ENCODE peak calls at places on chromosomes 2 and 18, in six cellular contexts. A, G, Y, B, U and X are unnamed samples.

GRCh38 chr2:10064932-10065682 is 15.1 kb downstream of the CYS1 start:
- DNase-seq in G (no peak), B (no peak), U (peak), A (no peak), Y (no peak), X (no peak)

GRCh38 chr2:234814366-234814765 is 137.5 kb upstream of the SH3BP4 start:
- DNase-seq in U (no peak), G (no peak), A (no peak), Y (no peak), B (no peak), X (no peak)

GRCh38 chr18:47736376-47737140 is 193.9 kb downstream of the SMAD2 start:
- DNase-seq in G (no peak), A (no peak), B (no peak), U (no peak), Y (no peak), X (no peak)

GRCh38 chr2:202494300-202494699 is 118.2 kb downstream of the BMPR2 start:
- DNase-seq in U (no peak), B (no peak), G (no peak), A (no peak), Y (no peak), X (no peak)

GRCh38 chr2:207513577-207514257 is 16.0 kb upstream of the CREB1 start:
- DNase-seq in G (no peak), B (no peak), U (no peak), A (no peak), Y (no peak), X (no peak)

GRCh38 chr2:144501118-144501517 is 18.8 kb downstream of the ZEB2 start:
- DNase-seq in A (no peak), U (no peak), B (no peak), G (no peak), Y (no peak), X (no peak)

GRCh38 chr2:234211797-234212196 is 161.3 kb downstream of the SPP2 start:
- DNase-seq in U (no peak), G (no peak), B (no peak), Y (no peak), A (no peak), X (no peak)

GRCh38 chr2:71693286-71694270 is 240.2 kb downstream of the DYSF start:
- DNase-seq in G (no peak), B (peak), A (no peak), Y (no peak), U (peak), X (no peak)

GRCh38 chr2:184030978-184031377 is 567.4 kb upstream of the ZNF804A start:
- DNase-seq in A (no peak), Y (no peak), B (no peak), U (no peak), G (no peak), X (no peak)

GRCh38 chr2:204353823-204354222 is 191.5 kb upstream of the PARD3B start:
- DNase-seq in Y (no peak), G (no peak), U (no peak), A (no peak), B (no peak), X (no peak)

GRCh38 chr2:124027182-124027581 is 2.1 kb downstream of the CNTNAP5 start:
- DNase-seq in G (no peak), A (peak), Y (peak), U (no peak), B (no peak), X (no peak)

GRCh38 chr18:43846302-43846701 is 569.0 kb upstream of the SYT4 start:
- DNase-seq in G (no peak), A (no peak), B (no peak), Y (no peak), U (no peak), X (no peak)
- H3K4me3 ChIP-seq in G (no peak), A (no peak), B (no peak), Y (no peak), U (no peak), X (no peak)

GRCh38 chr2:42102606-42103450 is 55.0 kb downstream of the PKDCC start:
- DNase-seq in B (peak), U (peak), Y (peak), A (peak), G (peak), X (peak)
- H3K4me3 ChIP-seq in B (peak), U (no peak), Y (peak), A (no peak), G (no peak), X (no peak)

GRCh38 chr2:42640261-42640660 is 71.8 kb downstream of the MTA3 start:
- DNase-seq in U (no peak), B (no peak), Y (no peak), A (no peak), G (no peak), X (no peak)

GRCh38 chr2:42639340-42640077 is 71.1 kb downstream of the MTA3 start:
- DNase-seq in U (no peak), B (no peak), Y (no peak), G (no peak), A (no peak), X (no peak)

GRCh38 chr2:42636956-42637355 is 68.5 kb downstream of the MTA3 start:
- DNase-seq in Y (no peak), B (no peak), U (no peak), A (no peak), G (no peak), X (no peak)

DNA sequence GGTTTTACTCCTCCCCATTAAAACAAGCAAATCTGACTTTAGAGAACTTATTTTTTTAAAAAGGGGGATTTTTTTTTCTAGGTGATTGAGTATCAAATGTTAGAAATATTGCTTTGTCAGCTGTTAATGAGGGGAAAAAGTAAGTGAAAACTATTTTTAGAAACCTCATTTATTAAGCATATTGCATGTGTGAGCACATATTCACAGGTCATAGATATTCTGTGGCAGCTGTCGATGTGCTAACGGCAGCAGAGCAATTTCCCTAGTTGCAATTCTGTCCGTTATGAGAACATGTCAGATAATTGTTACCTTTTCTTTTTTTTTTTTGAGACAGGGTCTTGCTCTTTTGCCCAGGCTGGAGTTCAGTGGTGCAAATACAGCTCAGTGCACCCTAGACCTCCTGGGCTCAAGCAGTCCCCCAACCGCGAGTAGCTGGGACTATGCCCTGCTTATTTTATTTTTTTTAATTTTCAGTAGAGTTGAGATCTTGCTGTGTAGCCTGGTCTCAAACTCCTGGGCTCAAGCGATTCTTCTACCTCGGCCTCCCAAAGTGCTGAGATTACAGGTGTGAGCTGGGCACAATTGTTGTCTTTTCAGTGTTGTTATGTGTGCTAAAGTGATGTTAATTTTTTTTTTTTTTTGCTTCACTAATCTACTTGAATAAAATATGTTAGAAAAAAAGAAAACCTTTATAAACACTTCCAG is 69.8 kb downstream of the MTA3 start:
- DNase-seq in B (no peak), Y (no peak), U (no peak), A (no peak), G (no peak), X (no peak)
- H3K4me3 ChIP-seq in B (no peak), Y (no peak), U (no peak), A (no peak), G (no peak), X (no peak)

DNA sequence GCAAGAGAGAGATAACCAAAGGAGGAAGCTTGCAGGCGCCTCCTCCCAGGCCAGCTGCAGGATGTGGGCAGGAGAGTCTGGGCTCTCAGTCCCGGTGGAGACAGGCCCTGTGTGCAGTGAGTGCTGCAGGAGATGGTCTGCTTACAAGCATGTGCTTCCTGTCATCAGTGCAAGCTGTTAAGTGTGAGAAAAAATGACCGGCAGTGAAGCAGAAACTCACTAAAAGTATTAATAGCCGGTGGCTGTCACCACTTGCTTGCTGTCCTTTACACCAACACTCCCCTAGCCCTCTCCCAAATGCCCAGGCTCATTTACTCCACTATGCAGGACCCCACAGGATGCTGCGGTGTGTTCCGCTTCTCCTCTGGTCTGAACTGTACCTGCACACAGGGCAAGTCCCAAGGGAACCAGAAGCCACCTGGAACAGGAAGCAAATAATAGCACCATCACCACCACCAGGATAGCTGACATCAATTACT is 435.6 kb upstream of the HS6ST1 start:
- DNase-seq in A (no peak), G (no peak), B (no peak), Y (peak), U (no peak), X (no peak)
- H3K4me3 ChIP-seq in A (no peak), G (no peak), B (no peak), Y (no peak), U (no peak), X (no peak)

GRCh38 chr2:228180126-228181097 is 1.1 kb downstream of the SPHKAP start:
- DNase-seq in G (no peak), U (no peak), Y (no peak), B (no peak), A (no peak), X (no peak)
- H3K4me3 ChIP-seq in G (no peak), U (no peak), Y (no peak), B (no peak), A (no peak), X (no peak)

DNA sequence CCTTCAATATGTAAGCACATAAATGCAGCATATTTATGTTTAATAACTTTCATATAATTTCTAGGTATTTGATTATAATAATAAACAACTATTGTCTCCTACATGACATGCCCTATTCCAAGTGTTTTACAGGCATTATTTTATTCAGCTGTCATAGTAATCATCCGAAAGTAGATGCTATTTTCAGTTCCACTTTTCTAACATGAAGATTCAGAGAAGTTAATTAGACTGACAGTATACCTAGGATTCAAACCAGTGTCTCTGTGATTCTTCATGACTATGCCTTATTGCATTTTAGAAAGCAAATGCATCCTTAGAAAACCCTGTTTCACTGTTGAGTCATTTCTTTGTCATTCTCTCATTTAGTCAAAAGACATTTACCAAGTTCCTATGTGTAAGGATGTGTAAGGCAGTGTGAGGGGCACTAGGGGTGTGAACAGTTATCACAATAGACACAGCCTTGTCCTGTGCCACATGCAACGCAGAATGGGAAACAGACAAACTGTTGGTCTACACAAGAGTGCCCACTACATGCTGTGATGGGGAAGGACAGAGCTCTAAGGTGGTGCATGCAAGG is 79.8 kb downstream of the DTNA start:
- DNase-seq in A (no peak), U (no peak), Y (no peak), G (no peak), B (no peak), X (no peak)
- H3K4me3 ChIP-seq in A (no peak), U (no peak), Y (no peak), G (no peak), B (no peak), X (no peak)

DNA sequence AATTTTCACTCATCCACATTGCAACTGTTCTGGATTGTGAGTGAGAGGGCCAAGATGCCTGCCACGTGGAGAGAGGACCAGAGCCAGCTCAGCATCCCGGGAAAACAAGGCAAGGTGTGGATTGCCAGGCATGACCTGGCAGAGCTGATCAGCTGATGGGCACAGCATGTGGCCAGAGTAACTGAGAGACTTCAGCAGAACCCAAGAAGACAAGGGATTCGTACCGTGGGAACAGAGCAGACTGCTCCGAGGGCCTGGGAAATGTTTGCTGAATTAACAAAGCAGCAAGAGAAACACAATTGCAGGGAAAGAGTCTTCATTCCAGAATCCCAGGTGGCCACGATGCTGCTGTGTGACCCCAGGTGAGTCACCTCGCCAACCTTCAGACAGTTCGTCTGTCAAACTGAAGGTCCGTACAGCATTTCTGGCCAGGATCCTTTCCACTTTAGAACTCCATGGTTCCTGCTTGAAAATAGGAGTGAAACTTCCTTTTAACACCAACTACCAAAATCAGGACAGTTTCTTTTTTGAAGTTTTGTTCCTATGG is 26.3 kb upstream of the POMC start:
- DNase-seq in B (no peak), Y (no peak), U (no peak), A (peak), G (peak), X (no peak)
- H3K4me3 ChIP-seq in B (no peak), Y (no peak), U (no peak), A (no peak), G (no peak), X (no peak)

GRCh38 chr18:2846638-2847340 is at the start of gene EMILIN2:
- DNase-seq in B (peak), G (peak), U (peak), A (peak), Y (peak), X (peak)

GRCh38 chr18:2848879-2849254 is 2.1 kb downstream of the EMILIN2 start:
- DNase-seq in A (no peak), Y (no peak), B (no peak), U (no peak), G (no peak), X (no peak)

GRCh38 chr18:2847341-2848144 is 737 bp downstream of the EMILIN2 start:
- DNase-seq in B (peak), A (no peak), U (peak), Y (peak), G (no peak), X (no peak)

GRCh38 chr18:2846241-2846637 is 567 bp upstream of the EMILIN2 start:
- DNase-seq in G (no peak), Y (peak), U (no peak), B (peak), A (no peak), X (peak)

DNA sequence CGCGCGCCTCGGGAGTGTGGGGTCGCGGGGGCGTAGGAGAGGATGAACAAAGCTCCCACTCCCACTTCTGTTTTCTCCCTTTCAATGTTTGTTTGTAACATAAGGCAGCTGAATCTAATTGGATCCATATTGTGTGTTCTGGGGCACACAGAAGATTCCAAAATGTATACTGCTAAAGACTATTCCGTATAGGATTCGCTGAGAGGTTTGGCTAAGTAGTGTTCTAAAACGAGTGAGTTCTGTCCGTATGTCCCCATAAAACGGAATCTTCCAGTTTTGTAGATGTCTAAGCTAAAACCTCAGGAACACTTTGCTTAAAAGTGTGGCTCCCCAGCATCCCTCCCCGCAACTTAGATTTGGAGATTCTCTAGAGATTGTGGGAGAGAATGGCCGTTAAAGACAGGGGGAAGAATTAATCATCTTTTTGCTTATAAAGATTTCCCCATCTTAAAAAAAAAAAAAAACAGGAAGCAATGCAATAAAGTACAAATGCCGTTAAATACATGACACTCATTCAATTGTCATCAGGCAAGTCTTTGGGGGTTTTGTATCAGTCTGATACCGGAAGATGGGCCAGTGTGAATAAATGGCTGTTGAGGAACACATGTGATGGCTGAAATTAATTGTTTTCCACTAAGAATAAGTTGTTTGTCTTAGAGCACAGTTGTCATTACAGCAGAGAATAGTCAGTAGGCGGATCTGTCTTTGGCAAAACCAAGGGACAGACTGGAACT is 1.5 kb downstream of the EMILIN2 start:
- DNase-seq in B (no peak), A (no peak), G (no peak), Y (peak), U (no peak), X (no peak)
- H3K4me3 ChIP-seq in B (peak), A (peak), G (peak), Y (no peak), U (no peak), X (peak)